ENCODE peak calls at places on chromosomes 3 and 15, in five cellular contexts. Y is NCI-H460, H is Calu3, D is kidney tubule cell, L is NCI-H1092 treated with DMSO at 0.1 percent for 48 hours. P is an unnamed sample.

GRCh38 chr15:32042269-32042996 is 12.1 kb downstream of the CHRNA7 start:
- DNase-seq in Y (no peak), H (no peak), D (peak), L (no peak), P (peak)

GRCh38 chr3:101928890-101929289 is 79.6 kb downstream of the NFKBIZ start:
- DNase-seq in Y (no peak), H (peak), D (peak), L (no peak), P (no peak)

GRCh38 chr15:61393949-61394348 is 164.8 kb upstream of the RORA start:
- DNase-seq in Y (no peak), H (no peak), D (no peak), L (no peak), P (no peak)

GRCh38 chr15:43095243-43095642 is 10.6 kb downstream of the UBR1 start:
- DNase-seq in Y (no peak), H (no peak), D (peak), L (no peak), P (peak)

GRCh38 chr3:128275316-128276150 is 122.3 kb downstream of the EEFSEC start:
- DNase-seq in Y (no peak), H (no peak), D (peak), L (no peak), P (no peak)

GRCh38 chr3:134630506-134630905 is 20.3 kb downstream of the KY start:
- DNase-seq in Y (no peak), H (no peak), D (peak), L (no peak), P (peak)

GRCh38 chr15:60000824-60001641 is 3.1 kb upstream of the FOXB1 start:
- DNase-seq in Y (no peak), H (no peak), D (no peak), L (no peak), P (no peak)

GRCh38 chr3:195271116-195271858 is at the start of gene XXYLT1:
- DNase-seq in Y (peak), H (peak), D (peak), L (peak), P (peak)

GRCh38 chr3:33035596-33035995 is 61.4 kb downstream of the GLB1 start:
- DNase-seq in Y (peak), H (no peak), D (peak), L (no peak), P (no peak)

GRCh38 chr3:172562881-172563835 is 39.9 kb upstream of the TNFSF10 start:
- DNase-seq in Y (peak), H (peak), D (peak), L (no peak), P (peak)

GRCh38 chr3:128323206-128324081 is 143.2 kb downstream of the DNAJB8 start:
- DNase-seq in Y (no peak), H (no peak), D (no peak), L (peak), P (no peak)

GRCh38 chr3:14438262-14438661 is 35.9 kb downstream of the SLC6A6 start:
- DNase-seq in Y (no peak), H (no peak), D (no peak), L (no peak), P (no peak)

GRCh38 chr3:66093981-66094380 is 55.3 kb upstream of the MAGI1 start:
- DNase-seq in Y (no peak), H (no peak), D (no peak), L (no peak), P (no peak)

GRCh38 chr3:159816507-159816906 is 172.1 kb upstream of the IL12A start:
- DNase-seq in Y (no peak), H (no peak), D (no peak), L (no peak), P (no peak)

GRCh38 chr15:61115679-61116078 is 113.4 kb downstream of the RORA start:
- DNase-seq in Y (no peak), H (no peak), D (peak), L (no peak), P (peak)

GRCh38 chr3:32392530-32393302 is 1.1 kb downstream of the CMTM7 start:
- DNase-seq in Y (no peak), H (no peak), D (peak), L (peak), P (no peak)